ENCODE peak calls at places on chromosome 6, in seven cellular contexts. P, F, I, E, Z, U and J are unnamed samples.
A peak's percentile ranks its signal among the peaks of the same experiment; 100 is the strongest.

GRCh38 chr6:67129780-67130179 is 1422.8 kb upstream of the EYS start:
- DNase-seq in Z (no peak), E (peak; percentile 21), F (no peak), U (no peak), P (peak; percentile 1), I (no peak), J (no peak)

GRCh38 chr6:28764014-28764723 is 159.6 kb downstream of the TRIM27 start:
- DNase-seq in U (no peak), E (no peak), I (no peak), F (no peak), Z (no peak), P (no peak), J (no peak)

GRCh38 chr6:46103437-46103836 is 26.4 kb upstream of the ENPP4 start:
- DNase-seq in E (no peak), P (peak; percentile 21), U (no peak), Z (no peak), I (no peak), F (no peak), J (no peak)

GRCh38 chr6:33744001-33744848 is 2.5 kb downstream of the IP6K3 start:
- DNase-seq in U (peak; percentile 54), I (peak; percentile 79), E (peak; percentile 95), P (peak; percentile 94), Z (no peak), F (peak; percentile 73), J (peak; percentile 89)

GRCh38 chr6:84018453-84019061 is 15.0 kb upstream of the MRAP2 start:
- DNase-seq in I (no peak), P (peak; percentile 30), U (no peak), E (peak; percentile 31), Z (no peak), F (no peak), J (no peak)

GRCh38 chr6:89963391-89963790 is 69.1 kb downstream of the GJA10 start:
- DNase-seq in U (no peak), P (no peak), I (no peak), E (no peak), F (no peak), Z (no peak), J (no peak)

GRCh38 chr6:149429427-149430360 is 29.6 kb downstream of the SUMO4 start:
- DNase-seq in F (no peak), U (no peak), Z (no peak), P (no peak), E (no peak), I (no peak), J (no peak)

GRCh38 chr6:16725145-16725864 is 36.0 kb downstream of the ATXN1 start:
- DNase-seq in I (no peak), F (no peak), Z (peak; percentile 71), E (no peak), P (no peak), U (no peak), J (no peak)

GRCh38 chr6:106025655-106026054 is 60.5 kb upstream of the PRDM1 start:
- DNase-seq in I (no peak), U (no peak), F (no peak), E (no peak), Z (no peak), P (no peak), J (no peak)

GRCh38 chr6:119034827-119035458 is 43.5 kb downstream of the FAM184A start:
- DNase-seq in I (no peak), P (peak; percentile 90), F (no peak), E (no peak), Z (no peak), U (no peak), J (no peak)

GRCh38 chr6:147738516-147739187 is 230.2 kb downstream of the SAMD5 start:
- DNase-seq in Z (no peak), F (peak; percentile 2), E (no peak), P (no peak), I (no peak), U (no peak), J (no peak)

GRCh38 chr6:82904860-82905259 is 160.8 kb downstream of the UBE3D start:
- DNase-seq in P (no peak), Z (no peak), F (no peak), I (no peak), E (no peak), U (no peak), J (no peak)

GRCh38 chr6:24855389-24856245 is 56.9 kb upstream of the ARMH2 start:
- DNase-seq in E (peak; percentile 71), Z (peak; percentile 59), I (peak; percentile 55), F (peak; percentile 87), U (peak; percentile 72), P (peak; percentile 85), J (peak; percentile 75)

GRCh38 chr6:1136415-1136774 is 175.5 kb upstream of the FOXQ1 start:
- DNase-seq in P (no peak), U (peak; percentile 74), E (peak; percentile 81), F (no peak), I (no peak), Z (peak; percentile 36), J (no peak)

GRCh38 chr6:16817594-16817993 is 56.3 kb upstream of the ATXN1 start:
- DNase-seq in P (no peak), Z (no peak), F (no peak), E (no peak), I (no peak), U (no peak), J (no peak)

DNA sequence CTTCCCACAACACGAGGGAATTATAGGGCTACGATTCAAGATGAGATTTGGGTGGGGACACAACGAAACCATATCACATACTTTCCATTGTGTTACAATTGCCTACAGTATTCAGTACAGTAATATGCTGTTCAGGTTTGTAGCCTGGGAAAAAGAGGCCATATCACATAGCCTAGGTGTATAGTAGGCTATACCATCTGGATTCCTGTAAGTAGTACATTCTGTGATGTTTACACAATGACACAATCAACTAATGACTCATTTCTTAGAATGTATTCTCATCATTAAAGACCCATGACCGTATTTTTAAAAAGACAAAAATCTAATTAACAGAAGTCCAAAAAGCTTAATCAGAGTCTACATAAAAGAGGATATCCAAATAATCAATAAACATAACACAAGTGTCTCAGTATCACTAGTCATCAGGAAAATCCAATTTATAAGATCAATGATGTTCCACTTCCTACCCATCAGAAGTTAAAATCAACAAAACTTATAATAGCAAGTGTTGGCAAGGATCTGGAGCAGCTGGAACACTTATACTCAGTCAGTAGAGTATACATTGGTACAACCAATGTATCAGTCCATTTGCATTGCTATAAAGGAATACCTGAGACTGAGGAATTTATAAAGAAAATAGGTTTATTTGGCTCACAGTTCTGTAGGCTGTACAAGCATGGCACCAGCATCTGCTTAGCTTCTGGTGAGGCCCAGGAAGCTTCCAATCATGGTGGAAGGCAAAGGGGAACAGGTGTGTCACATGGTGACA is 215.9 kb downstream of the CLVS2 start:
- DNase-seq in Z (no peak), P (no peak), F (no peak), E (no peak), I (no peak), U (no peak), J (no peak)
- TF ChIP-seq CTCF in Z (no peak), P (no peak), F (no peak), E (no peak), I (no peak), U (no peak), J (no peak)

GRCh38 chr6:159844737-159845645 is 44.9 kb downstream of the PNLDC1 start:
- DNase-seq in E (no peak), P (no peak), U (no peak), Z (no peak), F (no peak), I (no peak), J (no peak)

GRCh38 chr6:159838020-159838744 is 38.1 kb downstream of the PNLDC1 start:
- DNase-seq in Z (no peak), P (peak; percentile 43), I (no peak), U (no peak), F (no peak), E (no peak), J (no peak)

GRCh38 chr6:159837141-159837490 is 37.0 kb downstream of the PNLDC1 start:
- DNase-seq in P (no peak), Z (no peak), U (no peak), F (no peak), E (no peak), I (no peak), J (no peak)

GRCh38 chr6:159837511-159837910 is 37.4 kb downstream of the PNLDC1 start:
- DNase-seq in F (no peak), P (no peak), Z (no peak), I (no peak), E (no peak), U (no peak), J (no peak)

DNA sequence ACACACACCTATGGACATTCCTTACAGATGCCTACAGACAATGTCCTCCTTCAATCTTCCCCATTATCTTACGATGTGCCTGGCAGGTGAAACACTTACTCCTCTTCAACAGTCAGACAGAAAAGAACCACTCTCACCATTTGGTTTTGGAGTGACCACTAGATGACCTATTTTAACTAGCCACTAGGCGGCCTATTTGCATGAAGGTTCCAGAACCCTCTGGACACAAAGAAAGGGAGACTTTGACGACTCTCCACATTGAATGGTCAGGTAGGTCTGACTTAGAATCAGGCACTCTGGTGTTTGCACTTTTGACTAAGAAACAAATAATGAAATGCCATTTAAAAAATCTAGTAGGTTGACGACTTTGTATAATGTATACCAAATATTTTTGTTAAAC is 42.0 kb downstream of the PNLDC1 start:
- DNase-seq in E (no peak), I (no peak), Z (no peak), P (peak; percentile 77), F (peak; percentile 26), U (no peak), J (no peak)
- TF ChIP-seq CTCF in E (peak; percentile 18), I (peak; percentile 40), Z (peak; percentile 43), P (peak; percentile 50), F (no peak), U (no peak), J (peak; percentile 4)

DNA sequence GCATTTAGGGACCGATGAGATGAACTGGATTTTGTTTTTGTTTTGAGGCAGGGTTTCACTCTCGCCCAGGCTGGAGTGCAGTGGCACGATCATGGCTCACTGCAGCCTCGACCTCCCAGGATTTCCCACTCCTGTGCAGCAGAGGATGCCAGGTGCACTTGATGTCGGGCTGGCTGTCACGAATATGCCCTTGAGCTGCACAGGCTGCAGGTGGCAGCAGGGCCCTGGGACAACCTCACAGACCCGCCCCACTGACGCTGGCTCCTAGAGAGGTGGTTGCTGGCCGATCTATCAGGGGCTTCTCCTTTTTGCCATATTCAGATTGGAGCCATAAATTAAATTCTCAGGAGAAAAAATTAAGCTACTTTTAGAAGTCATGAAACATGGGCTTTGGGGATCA is 32.2 kb downstream of the NQO2 start:
- DNase-seq in I (no peak), F (peak; percentile 25), Z (no peak), U (no peak), P (no peak), E (peak; percentile 47), J (no peak)
- TF ChIP-seq CTCF in I (no peak), F (no peak), Z (no peak), U (no peak), P (peak; percentile 66), E (peak; percentile 59), J (no peak)

DNA sequence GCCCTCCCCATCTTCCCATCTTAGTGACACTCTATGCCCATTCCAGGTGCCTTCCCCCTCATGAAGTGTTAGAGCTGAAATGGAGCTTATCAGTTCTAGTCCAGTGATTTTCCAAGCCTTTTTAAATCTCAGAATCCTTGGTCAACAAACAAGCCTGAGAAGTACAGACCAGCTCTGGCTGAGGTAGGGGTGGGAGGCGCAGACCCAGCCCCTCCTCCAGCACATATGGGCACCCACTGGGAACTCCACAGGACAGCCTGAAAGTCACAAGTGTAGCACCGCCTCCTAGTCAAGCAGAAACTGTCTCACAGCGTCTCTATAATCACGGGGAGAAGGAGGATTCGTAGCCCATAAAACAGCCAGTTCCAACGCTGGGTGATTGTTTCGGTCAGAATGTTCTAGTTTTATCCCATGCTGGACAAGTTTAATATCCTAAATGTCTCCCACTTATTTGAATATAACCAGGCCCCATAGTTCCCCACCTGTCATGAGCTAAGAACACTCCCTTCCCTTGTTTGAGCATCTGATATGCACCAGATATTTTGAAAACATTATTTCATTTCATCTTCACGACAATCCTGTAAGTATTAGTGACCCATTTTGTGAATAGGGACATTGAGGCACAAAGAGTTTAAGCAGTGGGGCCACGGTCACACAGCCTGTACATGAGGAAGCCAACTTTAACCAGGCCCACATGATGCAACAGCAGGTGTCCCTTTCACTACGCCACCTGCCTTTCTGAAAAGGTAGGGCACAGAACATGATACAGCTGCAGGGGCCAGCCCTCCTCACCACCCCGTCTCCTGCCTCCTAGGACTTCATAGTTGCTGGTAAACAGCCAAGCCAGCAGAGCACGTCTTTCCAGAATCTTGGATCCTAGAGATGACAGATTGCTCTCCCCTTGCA is 40.1 kb downstream of the TRAF3IP2 start:
- DNase-seq in I (no peak), E (peak; percentile 88), U (no peak), Z (no peak), F (peak; percentile 65), P (peak; percentile 74), J (peak; percentile 24)
- TF ChIP-seq CTCF in I (no peak), E (peak; percentile 68), U (no peak), Z (no peak), F (peak; percentile 41), P (peak; percentile 79), J (peak; percentile 38)